ENCODE peak calls at places on chromosomes 12 and 14, in six cellular contexts. One of them, this sample, is unnamed. For H3K9me3, the result is how much of the 10 kb centered on the place peaks cover.

GRCh38 chr12:120687570-120688289 is 781 bp downstream of the MLEC start:
- DNase-seq in SK-N-SH: no peak
- DNase-seq in body of pancreas: peak
- DNase-seq in right atrium auricular region: no peak
- DNase-seq in psoas muscle: peak
- DNase-seq in CD8-positive, alpha-beta memory T cell: peak
- DNase-seq in this sample: no peak

GRCh38 chr12:46650688-46651087 is 175.1 kb downstream of the SLC38A4 start:
- DNase-seq in SK-N-SH: no peak
- DNase-seq in body of pancreas: no peak
- DNase-seq in right atrium auricular region: no peak
- DNase-seq in psoas muscle: no peak
- DNase-seq in CD8-positive, alpha-beta memory T cell: no peak
- DNase-seq in this sample: no peak

GRCh38 chr14:69363055-69363454 is 35.0 kb downstream of the ERH start:
- DNase-seq in SK-N-SH: peak
- DNase-seq in body of pancreas: no peak
- DNase-seq in right atrium auricular region: no peak
- DNase-seq in psoas muscle: peak
- DNase-seq in CD8-positive, alpha-beta memory T cell: no peak
- DNase-seq in this sample: no peak

GRCh38 chr12:1803736-1804135 is 16.6 kb upstream of the LRTM2 start:
- DNase-seq in SK-N-SH: peak
- DNase-seq in body of pancreas: no peak
- DNase-seq in right atrium auricular region: no peak
- DNase-seq in psoas muscle: peak
- DNase-seq in CD8-positive, alpha-beta memory T cell: no peak
- DNase-seq in this sample: no peak

GRCh38 chr12:123165537-123165936 is 14.6 kb upstream of the PITPNM2 start:
- DNase-seq in SK-N-SH: no peak
- DNase-seq in body of pancreas: no peak
- DNase-seq in right atrium auricular region: no peak
- DNase-seq in psoas muscle: no peak
- DNase-seq in CD8-positive, alpha-beta memory T cell: no peak
- DNase-seq in this sample: no peak

GRCh38 chr12:30706476-30706875 is 10.8 kb upstream of the IPO8 start:
- DNase-seq in SK-N-SH: no peak
- DNase-seq in body of pancreas: no peak
- DNase-seq in right atrium auricular region: no peak
- DNase-seq in psoas muscle: no peak
- DNase-seq in CD8-positive, alpha-beta memory T cell: no peak
- DNase-seq in this sample: no peak

GRCh38 chr14:75406102-75406501 is 21.7 kb upstream of the JDP2 start:
- DNase-seq in SK-N-SH: no peak
- DNase-seq in body of pancreas: no peak
- DNase-seq in right atrium auricular region: peak
- DNase-seq in psoas muscle: no peak
- DNase-seq in CD8-positive, alpha-beta memory T cell: no peak
- DNase-seq in this sample: no peak

GRCh38 chr12:26434299-26434915 is 239.0 kb downstream of the SSPN start:
- DNase-seq in SK-N-SH: peak
- DNase-seq in body of pancreas: peak
- DNase-seq in right atrium auricular region: no peak
- DNase-seq in psoas muscle: no peak
- DNase-seq in CD8-positive, alpha-beta memory T cell: no peak
- DNase-seq in this sample: no peak

GRCh38 chr14:85607571-85608219 is 77.8 kb downstream of the FLRT2 start:
- DNase-seq in SK-N-SH: no peak
- DNase-seq in body of pancreas: no peak
- DNase-seq in right atrium auricular region: no peak
- DNase-seq in psoas muscle: no peak
- DNase-seq in CD8-positive, alpha-beta memory T cell: no peak
- DNase-seq in this sample: no peak

GRCh38 chr14:25055998-25056687 is 6.2 kb upstream of the STXBP6 start:
- DNase-seq in SK-N-SH: no peak
- DNase-seq in body of pancreas: no peak
- DNase-seq in right atrium auricular region: no peak
- DNase-seq in psoas muscle: no peak
- DNase-seq in CD8-positive, alpha-beta memory T cell: no peak
- DNase-seq in this sample: no peak

GRCh38 chr12:54830199-54830598 is 24.1 kb upstream of the MUCL1 start:
- DNase-seq in SK-N-SH: no peak
- DNase-seq in body of pancreas: no peak
- DNase-seq in right atrium auricular region: no peak
- DNase-seq in psoas muscle: no peak
- DNase-seq in CD8-positive, alpha-beta memory T cell: no peak
- DNase-seq in this sample: no peak

GRCh38 chr14:68283378-68284123 is 464.0 kb downstream of the RAD51B start:
- DNase-seq in SK-N-SH: no peak
- DNase-seq in body of pancreas: no peak
- DNase-seq in right atrium auricular region: no peak
- DNase-seq in psoas muscle: peak
- DNase-seq in CD8-positive, alpha-beta memory T cell: peak
- DNase-seq in this sample: peak

GRCh38 chr12:89353823-89354629 is 1.7 kb upstream of the DUSP6 start:
- DNase-seq in SK-N-SH: peak
- DNase-seq in body of pancreas: peak
- DNase-seq in right atrium auricular region: peak
- DNase-seq in psoas muscle: peak
- DNase-seq in CD8-positive, alpha-beta memory T cell: peak
- DNase-seq in this sample: peak

GRCh38 chr12:64696065-64696741 is 63.0 kb downstream of the GNS start:
- DNase-seq in SK-N-SH: peak
- DNase-seq in body of pancreas: no peak
- DNase-seq in right atrium auricular region: no peak
- DNase-seq in psoas muscle: no peak
- DNase-seq in CD8-positive, alpha-beta memory T cell: no peak
- DNase-seq in this sample: no peak

GRCh38 chr14:94373708-94374107 is 14.7 kb downstream of the SERPINA1 start:
- DNase-seq in SK-N-SH: no peak
- DNase-seq in body of pancreas: no peak
- DNase-seq in right atrium auricular region: no peak
- DNase-seq in psoas muscle: no peak
- DNase-seq in CD8-positive, alpha-beta memory T cell: no peak
- DNase-seq in this sample: no peak

GRCh38 chr12:6532927-6533652 is 1.2 kb upstream of the GAPDH start:
- DNase-seq in SK-N-SH: peak
- DNase-seq in body of pancreas: peak
- DNase-seq in right atrium auricular region: peak
- DNase-seq in psoas muscle: peak
- DNase-seq in CD8-positive, alpha-beta memory T cell: peak
- DNase-seq in this sample: no peak

GRCh38 chr12:25591132-25591531 is 38.0 kb upstream of the LMNTD1 start:
- DNase-seq in SK-N-SH: no peak
- DNase-seq in body of pancreas: no peak
- DNase-seq in right atrium auricular region: no peak
- DNase-seq in psoas muscle: no peak
- DNase-seq in CD8-positive, alpha-beta memory T cell: no peak
- DNase-seq in this sample: no peak

GRCh38 chr12:111557271-111558106 is 41.6 kb downstream of the ATXN2 start:
- DNase-seq in SK-N-SH: no peak
- DNase-seq in body of pancreas: no peak
- DNase-seq in right atrium auricular region: no peak
- DNase-seq in psoas muscle: no peak
- DNase-seq in CD8-positive, alpha-beta memory T cell: no peak
- DNase-seq in this sample: no peak

GRCh38 chr12:3046441-3047200 is 30.6 kb upstream of the TSPAN9 start:
- DNase-seq in SK-N-SH: no peak
- DNase-seq in body of pancreas: no peak
- DNase-seq in right atrium auricular region: peak
- DNase-seq in psoas muscle: peak
- DNase-seq in CD8-positive, alpha-beta memory T cell: no peak
- DNase-seq in this sample: no peak

GRCh38 chr14:48974994-48975393 is 611.2 kb downstream of the RPS29 start:
- DNase-seq in SK-N-SH: no peak
- DNase-seq in body of pancreas: no peak
- DNase-seq in right atrium auricular region: no peak
- DNase-seq in psoas muscle: no peak
- DNase-seq in CD8-positive, alpha-beta memory T cell: no peak
- DNase-seq in this sample: no peak

GRCh38 chr14:70032447-70032846 is 153.2 kb downstream of the SMOC1 start:
- DNase-seq in SK-N-SH: no peak
- DNase-seq in body of pancreas: peak
- DNase-seq in right atrium auricular region: no peak
- DNase-seq in psoas muscle: no peak
- DNase-seq in CD8-positive, alpha-beta memory T cell: no peak
- DNase-seq in this sample: no peak

GRCh38 chr14:66495214-66496098 is 9.3 kb downstream of the CCDC196 start:
- DNase-seq in SK-N-SH: peak
- DNase-seq in body of pancreas: peak
- DNase-seq in right atrium auricular region: peak
- DNase-seq in psoas muscle: no peak
- DNase-seq in CD8-positive, alpha-beta memory T cell: no peak
- DNase-seq in this sample: peak

GRCh38 chr12:76569685-76570604 is 10.4 kb upstream of the OSBPL8 start:
- DNase-seq in SK-N-SH: no peak
- DNase-seq in body of pancreas: no peak
- DNase-seq in right atrium auricular region: no peak
- DNase-seq in psoas muscle: no peak
- DNase-seq in CD8-positive, alpha-beta memory T cell: no peak
- DNase-seq in this sample: no peak

GRCh38 chr12:92470608-92471021 is 232.2 kb upstream of the PLEKHG7 start:
- DNase-seq in SK-N-SH: no peak
- DNase-seq in body of pancreas: no peak
- DNase-seq in right atrium auricular region: no peak
- DNase-seq in psoas muscle: no peak
- DNase-seq in CD8-positive, alpha-beta memory T cell: no peak
- DNase-seq in this sample: no peak

GRCh38 chr12:108696111-108696995 is 35.0 kb downstream of the CORO1C start:
- DNase-seq in SK-N-SH: no peak
- DNase-seq in body of pancreas: no peak
- DNase-seq in right atrium auricular region: no peak
- DNase-seq in psoas muscle: no peak
- DNase-seq in CD8-positive, alpha-beta memory T cell: no peak
- DNase-seq in this sample: no peak

GRCh38 chr12:15256760-15257159 is 35.5 kb upstream of the RERG start:
- DNase-seq in SK-N-SH: no peak
- DNase-seq in body of pancreas: no peak
- DNase-seq in right atrium auricular region: peak
- DNase-seq in psoas muscle: peak
- DNase-seq in CD8-positive, alpha-beta memory T cell: no peak
- DNase-seq in this sample: no peak

GRCh38 chr14:68384335-68384734 is 408.5 kb downstream of the ZFP36L1 start:
- DNase-seq in SK-N-SH: no peak
- DNase-seq in body of pancreas: peak
- DNase-seq in right atrium auricular region: peak
- DNase-seq in psoas muscle: no peak
- DNase-seq in CD8-positive, alpha-beta memory T cell: no peak
- DNase-seq in this sample: no peak

DNA sequence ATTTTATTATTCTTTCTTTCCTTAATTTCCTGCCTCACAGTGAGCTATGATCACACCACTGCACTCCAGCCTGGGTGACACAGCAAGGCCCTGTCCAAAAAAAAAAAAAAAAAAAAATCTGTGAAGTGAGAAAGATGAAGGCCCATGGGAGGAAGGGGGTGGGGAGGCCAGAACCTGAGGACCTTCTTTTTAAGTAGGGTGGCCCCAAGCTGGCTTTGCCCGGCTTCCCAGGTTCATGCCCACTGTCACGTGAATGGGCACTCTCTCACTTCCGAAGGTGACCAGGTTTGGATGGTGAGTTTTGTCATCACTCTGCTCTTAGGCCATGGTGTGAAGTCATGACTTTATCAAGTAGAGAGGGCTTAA is 82.3 kb downstream of the TNFAIP2 start:
- DNase-seq in SK-N-SH: no peak
- DNase-seq in body of pancreas: no peak
- DNase-seq in right atrium auricular region: no peak
- DNase-seq in psoas muscle: no peak
- DNase-seq in CD8-positive, alpha-beta memory T cell: no peak
- DNase-seq in this sample: no peak
- H3K9me3 ChIP-seq in SK-N-SH: under half
- H3K9me3 ChIP-seq in body of pancreas: under half
- H3K9me3 ChIP-seq in right atrium auricular region: under half
- H3K9me3 ChIP-seq in psoas muscle: under half
- H3K9me3 ChIP-seq in CD8-positive, alpha-beta memory T cell: under half
- H3K9me3 ChIP-seq in this sample: under half

DNA sequence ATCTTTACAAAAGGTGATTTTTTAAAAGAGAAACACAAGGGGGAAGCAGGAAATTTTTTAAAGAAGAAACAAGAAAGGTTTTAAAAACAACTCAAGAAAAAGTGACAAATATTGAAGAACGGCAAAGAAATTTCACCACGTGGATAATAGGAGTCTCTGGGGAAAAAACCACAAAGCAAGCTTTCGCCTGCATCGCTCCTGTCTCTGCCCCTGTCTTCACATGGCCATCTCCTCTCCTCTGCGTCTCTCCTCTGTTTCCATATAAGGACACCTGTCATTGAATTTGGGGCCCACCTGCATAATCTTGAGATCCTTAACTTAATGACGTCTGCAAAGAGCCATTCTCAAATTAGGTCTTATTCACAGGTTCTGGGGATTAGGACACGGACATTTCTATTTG is 175.8 kb downstream of the ETV6 start:
- DNase-seq in SK-N-SH: no peak
- DNase-seq in body of pancreas: no peak
- DNase-seq in right atrium auricular region: no peak
- DNase-seq in psoas muscle: no peak
- DNase-seq in CD8-positive, alpha-beta memory T cell: no peak
- DNase-seq in this sample: no peak
- H3K9me3 ChIP-seq in SK-N-SH: under half
- H3K9me3 ChIP-seq in body of pancreas: under half
- H3K9me3 ChIP-seq in right atrium auricular region: under half
- H3K9me3 ChIP-seq in psoas muscle: under half
- H3K9me3 ChIP-seq in CD8-positive, alpha-beta memory T cell: under half
- H3K9me3 ChIP-seq in this sample: under half

DNA sequence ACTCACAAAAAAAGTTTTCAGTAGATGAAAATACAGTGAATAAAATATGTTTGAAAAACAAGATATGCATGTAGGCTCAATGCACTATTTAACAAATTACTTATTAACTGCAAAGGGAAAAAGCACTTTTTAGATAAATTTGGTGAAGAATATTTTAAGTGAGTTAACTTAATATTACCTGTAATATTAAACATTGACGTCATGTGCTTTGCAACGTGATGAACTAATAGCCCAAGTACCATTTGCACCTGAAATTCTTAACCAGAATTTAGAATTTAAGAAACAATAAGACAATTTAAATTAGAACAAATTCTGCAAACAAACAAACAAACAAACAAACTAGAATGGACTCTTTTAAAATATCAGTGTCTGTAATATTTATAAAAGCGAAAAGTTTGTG is 659.0 kb upstream of the NOVA1 start:
- DNase-seq in SK-N-SH: no peak
- DNase-seq in body of pancreas: no peak
- DNase-seq in right atrium auricular region: no peak
- DNase-seq in psoas muscle: no peak
- DNase-seq in CD8-positive, alpha-beta memory T cell: no peak
- DNase-seq in this sample: no peak
- H3K9me3 ChIP-seq in SK-N-SH: under half
- H3K9me3 ChIP-seq in body of pancreas: under half
- H3K9me3 ChIP-seq in right atrium auricular region: under half
- H3K9me3 ChIP-seq in psoas muscle: under half
- H3K9me3 ChIP-seq in CD8-positive, alpha-beta memory T cell: under half
- H3K9me3 ChIP-seq in this sample: under half

DNA sequence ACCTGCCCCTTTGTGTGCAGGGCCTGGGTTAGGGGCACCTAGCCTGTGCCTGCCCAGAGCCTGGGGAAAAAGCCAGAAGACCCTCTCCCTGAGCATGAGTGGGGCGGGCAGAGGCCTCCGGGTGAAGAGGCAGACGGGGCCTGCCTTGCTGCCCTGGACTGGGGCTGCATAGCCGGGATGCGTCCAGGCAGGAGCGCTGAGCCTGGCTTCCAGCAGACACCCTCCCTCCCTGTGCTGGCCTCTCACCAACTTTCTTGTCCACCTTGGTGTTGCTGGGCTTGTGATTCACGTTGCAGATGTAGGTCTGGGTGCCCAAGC is 216.1 kb downstream of the TMEM121 start:
- DNase-seq in SK-N-SH: no peak
- DNase-seq in body of pancreas: no peak
- DNase-seq in right atrium auricular region: no peak
- DNase-seq in psoas muscle: peak
- DNase-seq in CD8-positive, alpha-beta memory T cell: no peak
- DNase-seq in this sample: no peak
- H3K9me3 ChIP-seq in SK-N-SH: under half
- H3K9me3 ChIP-seq in body of pancreas: under half
- H3K9me3 ChIP-seq in right atrium auricular region: under half
- H3K9me3 ChIP-seq in psoas muscle: under half
- H3K9me3 ChIP-seq in CD8-positive, alpha-beta memory T cell: under half
- H3K9me3 ChIP-seq in this sample: under half